ENCODE peak calls at places on chromosomes 1 and 21, in four cellular contexts. U is A549, F is K562, W is H1. Q is an unnamed sample.

GRCh38 chr21:45910548-45911221 is 70.9 kb upstream of the COL6A1 start:
- DNase-seq in F (no peak), W (no peak), U (no peak), Q (no peak)

GRCh38 chr1:25037174-25038074 is 107.3 kb upstream of the RUNX3 start:
- DNase-seq in W (peak), U (peak), F (peak), Q (peak)

GRCh38 chr1:226657788-226658537 is 81.1 kb downstream of the ITPKB start:
- DNase-seq in F (no peak), U (no peak), W (no peak), Q (no peak)

GRCh38 chr1:219385786-219386427 is 212.2 kb downstream of the LYPLAL1 start:
- DNase-seq in F (peak), W (peak), U (peak), Q (peak)

GRCh38 chr21:45517249-45518065 is 24.8 kb downstream of the SLC19A1 start:
- DNase-seq in F (no peak), U (no peak), W (no peak), Q (no peak)

GRCh38 chr1:40350391-40350790 is 23.1 kb upstream of the SMAP2 start:
- DNase-seq in F (no peak), U (no peak), W (no peak), Q (no peak)

GRCh38 chr1:220925707-220926106 is 46.5 kb downstream of the HLX start:
- DNase-seq in U (no peak), F (no peak), W (no peak), Q (no peak)

GRCh38 chr1:201267481-201268229 is 15.7 kb upstream of the PKP1 start:
- DNase-seq in U (peak), W (no peak), F (no peak), Q (peak)

GRCh38 chr1:237527761-237528160 is 363.0 kb downstream of the ZP4 start:
- DNase-seq in F (no peak), W (no peak), U (no peak), Q (no peak)

GRCh38 chr1:156618853-156619581 is at the start of gene HAPLN2:
- DNase-seq in W (peak), F (no peak), U (peak), Q (no peak)

GRCh38 chr1:116449578-116449977 is 76.5 kb downstream of the ATP1A1 start:
- DNase-seq in F (no peak), W (no peak), U (no peak), Q (no peak)

GRCh38 chr1:8214501-8215173 is 103.3 kb upstream of the SLC45A1 start:
- DNase-seq in F (no peak), W (no peak), U (no peak), Q (no peak)

GRCh38 chr1:71658295-71658694 is 577.5 kb upstream of the ZRANB2 start:
- DNase-seq in U (no peak), F (no peak), W (no peak), Q (no peak)

GRCh38 chr1:116299248-116299647 is 73.8 kb upstream of the ATP1A1 start:
- DNase-seq in U (no peak), F (no peak), W (no peak), Q (no peak)

GRCh38 chr1:27341525-27342252 is at the start of gene SYTL1:
- DNase-seq in U (peak), F (peak), W (peak), Q (peak)

GRCh38 chr1:20102875-20103274 is 16.5 kb downstream of the PLA2G2D start:
- DNase-seq in F (no peak), W (no peak), U (no peak), Q (peak)

GRCh38 chr1:31705080-31705866 is 1.5 kb upstream of the COL16A1 start:
- DNase-seq in U (peak), W (peak), F (peak), Q (peak)

GRCh38 chr1:193031431-193031830 is 27.7 kb downstream of the UCHL5 start:
- DNase-seq in W (no peak), U (no peak), F (no peak), Q (peak)

GRCh38 chr1:5701642-5702041 is 290.6 kb downstream of the NPHP4 start:
- DNase-seq in W (no peak), F (no peak), U (no peak), Q (no peak)

GRCh38 chr1:232589111-232589808 is 40.7 kb downstream of the SIPA1L2 start:
- DNase-seq in W (no peak), F (no peak), U (no peak), Q (no peak)

GRCh38 chr1:223473576-223474344 is 80.5 kb downstream of the CCDC185 start:
- DNase-seq in U (no peak), W (no peak), F (no peak), Q (no peak)

GRCh38 chr1:154500533-154500932 is 1.5 kb upstream of the TDRD10 start:
- DNase-seq in F (no peak), U (no peak), W (no peak), Q (no peak)

GRCh38 chr1:154501423-154502065 is 475 bp upstream of the TDRD10 start:
- DNase-seq in F (no peak), W (peak), U (no peak), Q (no peak)

GRCh38 chr1:154503898-154504297 is 1.7 kb upstream of the SHE start:
- DNase-seq in U (no peak), W (no peak), F (no peak), Q (no peak)

GRCh38 chr1:154502742-154503111 is 515 bp upstream of the SHE start:
- DNase-seq in U (no peak), F (no peak), W (peak), Q (no peak)

DNA sequence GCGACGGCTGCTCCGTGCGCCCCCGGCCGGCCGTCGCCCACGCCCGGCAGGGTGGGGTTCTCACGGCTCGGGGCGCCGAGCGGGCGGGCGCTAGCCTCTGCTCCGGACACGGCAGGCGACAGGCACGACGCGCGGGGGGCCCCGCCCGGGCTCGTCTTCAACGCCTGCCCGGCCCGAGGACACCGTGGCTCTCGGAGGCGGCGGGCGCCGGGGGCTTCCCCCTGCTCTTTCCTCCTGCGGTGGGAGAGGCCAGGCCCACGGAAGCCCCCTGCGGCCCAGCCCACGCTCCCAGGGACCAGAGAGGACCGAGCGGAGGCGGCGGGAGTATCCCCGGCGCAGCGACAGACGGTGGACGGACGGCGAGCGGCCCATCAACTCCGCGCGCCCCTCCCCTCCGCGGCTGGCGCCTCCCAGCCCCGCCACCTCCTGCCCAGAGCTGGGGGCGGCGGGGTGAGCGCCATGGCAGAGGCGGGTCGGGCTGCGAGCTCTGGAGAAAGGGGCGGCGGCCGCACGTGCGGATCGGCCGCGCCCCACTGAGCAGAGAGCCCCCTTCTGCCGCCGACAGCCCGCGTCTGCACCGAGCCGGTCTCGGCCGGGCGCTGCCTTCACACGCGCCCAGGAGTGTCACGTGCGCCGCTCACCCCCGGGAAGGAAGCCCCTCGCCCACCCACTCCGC is at the start of the genes SHE and TDRD10:
- DNase-seq in U (no peak), F (no peak), W (no peak), Q (no peak)
- TF ChIP-seq MAFK in U (no peak), F (no peak), W (no peak), Q (no peak)

GRCh38 chr1:98881911-98882310 is 122.8 kb downstream of the PLPPR5 start:
- DNase-seq in F (no peak), U (no peak), W (no peak), Q (no peak)
- TF ChIP-seq MAFK in F (no peak), U (no peak), W (no peak), Q (no peak)

DNA sequence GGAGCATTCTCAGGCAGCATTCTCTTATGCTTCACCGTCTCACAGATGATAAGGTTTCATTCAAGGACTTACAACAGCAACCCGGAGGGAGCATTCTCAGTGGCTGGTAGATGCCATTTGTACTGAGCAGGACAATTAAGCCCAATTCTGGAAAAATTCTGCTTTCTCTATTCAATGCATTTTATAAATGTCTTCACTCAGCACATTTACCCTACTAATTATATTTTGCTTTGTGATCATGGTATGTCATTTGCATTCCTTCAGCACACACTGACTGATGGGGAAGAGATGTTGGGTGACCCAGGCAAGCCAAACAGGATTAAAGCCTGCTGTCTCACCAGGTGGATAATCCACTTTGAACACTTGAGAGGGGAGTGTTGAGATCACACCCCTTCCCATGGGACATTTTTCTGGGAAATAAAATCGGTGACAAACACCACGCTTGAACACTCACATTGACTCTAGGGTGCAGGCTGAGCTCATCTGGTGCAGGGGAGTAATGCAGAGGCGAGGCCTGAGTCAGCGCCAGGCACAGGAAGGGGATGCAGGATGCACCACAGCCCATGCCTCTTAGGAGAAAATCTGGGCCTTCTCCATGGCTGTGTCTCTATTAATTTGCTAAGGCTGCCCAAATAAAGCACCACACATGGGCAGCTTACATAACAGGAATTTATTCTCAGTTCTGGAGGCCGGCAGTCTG is 114.0 kb downstream of the CLIC6 start:
- DNase-seq in U (no peak), W (no peak), F (no peak), Q (no peak)
- TF ChIP-seq MAFK in U (peak), W (no peak), F (no peak), Q (no peak)

DNA sequence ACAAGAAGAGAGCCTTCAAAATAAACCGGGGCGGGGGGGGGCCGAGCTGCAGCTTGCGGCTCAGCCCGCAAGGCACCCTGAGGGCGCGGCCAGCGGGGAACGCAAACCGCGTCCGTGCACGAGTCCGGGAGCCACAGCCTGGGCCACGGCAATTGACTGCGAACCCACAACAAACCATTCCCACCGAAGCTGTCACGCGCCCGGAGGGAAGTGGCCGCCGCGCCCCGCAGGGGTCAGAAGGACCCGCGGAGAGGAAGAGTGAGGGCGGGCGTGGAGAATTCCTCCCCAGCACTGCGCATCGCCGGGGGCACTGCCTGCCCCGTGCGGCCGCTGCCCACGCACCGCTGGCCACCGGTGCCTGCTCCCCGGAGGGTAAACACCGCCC is 628 bp downstream of the TGFBR3 start:
- DNase-seq in F (peak), W (no peak), U (no peak), Q (peak)
- TF ChIP-seq MAFK in F (no peak), W (no peak), U (no peak), Q (no peak)

GRCh38 chr1:207218512-207219352 is 102.7 kb upstream of the CD55 start:
- DNase-seq in U (peak), W (no peak), F (no peak), Q (no peak)
- TF ChIP-seq MAFK in U (no peak), W (no peak), F (no peak), Q (no peak)

GRCh38 chr1:204509186-204509635 is 7.0 kb upstream of the MDM4 start:
- DNase-seq in F (no peak), W (no peak), U (no peak), Q (no peak)

GRCh38 chr1:204516180-204516879 is at the start of gene MDM4:
- DNase-seq in U (peak), W (peak), F (peak), Q (peak)

GRCh38 chr1:204511366-204511765 is 4.8 kb upstream of the MDM4 start:
- DNase-seq in F (no peak), W (no peak), U (no peak), Q (no peak)

GRCh38 chr1:204514841-204515240 is 1.4 kb upstream of the MDM4 start:
- DNase-seq in F (no peak), W (no peak), U (no peak), Q (no peak)

GRCh38 chr1:204513117-204513716 is 3.0 kb upstream of the MDM4 start:
- DNase-seq in W (no peak), U (no peak), F (no peak), Q (no peak)
- TF ChIP-seq MAFK in W (no peak), U (no peak), F (no peak), Q (no peak)

GRCh38 chr1:153746174-153746573 is 18.3 kb downstream of the INTS3 start:
- DNase-seq in W (peak), F (no peak), U (no peak), Q (no peak)
- TF ChIP-seq MAFK in W (no peak), F (no peak), U (no peak), Q (no peak)

GRCh38 chr1:22529901-22530621 is 33.2 kb upstream of the EPHA8 start:
- DNase-seq in F (no peak), U (no peak), W (no peak), Q (no peak)
- TF ChIP-seq MAFK in F (no peak), U (no peak), W (no peak), Q (no peak)

Q was measured in IMR-90.